ENCODE peak calls at places on chromosomes 5 and 9, in five cellular contexts. Y, T, H, J and D are unnamed samples.

GRCh38 chr9:110744753-110745522 is 76.3 kb downstream of the MUSK start:
- DNase-seq in T (no peak), H (peak), Y (peak), J (peak), D (peak)

GRCh38 chr9:93220627-93221425 is 36.9 kb downstream of the WNK2 start:
- DNase-seq in Y (no peak), T (no peak), J (no peak), H (no peak), D (no peak)

GRCh38 chr5:131262953-131263541 is 806 bp upstream of the CDC42SE2 start:
- DNase-seq in H (no peak), Y (no peak), J (peak), T (peak), D (peak)

GRCh38 chr9:12878342-12878978 is 103.6 kb downstream of the LURAP1L start:
- DNase-seq in T (no peak), J (no peak), Y (peak), H (peak), D (no peak)

GRCh38 chr5:456351-457194 is 13.6 kb downstream of the EXOC3 start:
- DNase-seq in Y (no peak), J (no peak), T (no peak), H (no peak), D (no peak)

GRCh38 chr9:129783516-129784361 is 19.2 kb upstream of the TOR1B start:
- DNase-seq in T (peak), H (peak), Y (peak), J (peak), D (peak)

GRCh38 chr5:59517926-59518585 is 375.5 kb downstream of the PDE4D start:
- DNase-seq in H (peak), Y (peak), J (peak), T (no peak), D (peak)

GRCh38 chr5:73663161-73663859 is 37.3 kb downstream of the ARHGEF28 start:
- DNase-seq in Y (no peak), T (peak), H (no peak), J (no peak), D (no peak)

GRCh38 chr5:173721259-173722232 is 105.1 kb upstream of the BOD1 start:
- DNase-seq in H (no peak), T (no peak), J (no peak), Y (no peak), D (no peak)
- TF ChIP-seq CTCF in H (no peak), T (no peak), J (no peak), Y (no peak), D (peak)

GRCh38 chr5:138354926-138355378 is 2.5 kb downstream of the KDM3B start:
- DNase-seq in T (peak), J (peak), Y (peak), H (peak), D (peak)
- TF ChIP-seq CTCF in T (no peak), J (no peak), Y (peak), H (peak), D (peak)

GRCh38 chr5:136926073-136926472 is 560.7 kb upstream of the TRPC7 start:
- DNase-seq in Y (no peak), T (no peak), J (no peak), H (no peak), D (no peak)
- TF ChIP-seq CTCF in Y (no peak), T (no peak), J (no peak), H (no peak), D (no peak)

GRCh38 chr9:134552349-134552990 is 89.1 kb upstream of the COL5A1 start:
- DNase-seq in Y (no peak), J (no peak), T (no peak), H (no peak), D (no peak)

GRCh38 chr9:134551176-134551575 is 90.4 kb upstream of the COL5A1 start:
- DNase-seq in T (no peak), J (no peak), Y (no peak), H (no peak), D (no peak)

GRCh38 chr9:134551657-134552348 is 89.8 kb upstream of the COL5A1 start:
- DNase-seq in J (peak), H (peak), T (no peak), Y (peak), D (peak)

GRCh38 chr9:134549336-134549735 is 92.3 kb upstream of the COL5A1 start:
- DNase-seq in H (no peak), J (no peak), Y (no peak), T (no peak), D (no peak)

DNA sequence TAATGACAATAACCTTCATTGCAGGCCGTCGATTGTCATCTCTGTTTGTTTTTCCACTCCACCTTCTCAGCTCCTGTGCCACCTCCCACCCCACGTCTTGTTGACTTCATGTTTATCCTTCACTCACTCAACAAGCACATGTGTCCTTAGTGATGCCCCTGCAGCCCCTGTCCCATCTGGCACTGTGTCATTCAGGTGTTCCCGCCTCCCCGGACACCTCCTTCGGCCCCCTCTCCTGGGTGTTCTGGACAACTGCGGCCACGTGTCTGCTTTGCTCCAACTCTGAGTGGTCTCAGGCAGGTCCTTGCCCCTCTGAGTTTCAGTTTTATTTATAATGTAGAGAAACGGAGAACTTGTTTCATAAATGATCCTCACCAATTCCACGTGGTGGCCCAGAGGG is 91.0 kb upstream of the COL5A1 start:
- DNase-seq in T (no peak), H (no peak), Y (no peak), J (no peak), D (no peak)
- TF ChIP-seq CTCF in T (no peak), H (no peak), Y (no peak), J (no peak), D (peak)

DNA sequence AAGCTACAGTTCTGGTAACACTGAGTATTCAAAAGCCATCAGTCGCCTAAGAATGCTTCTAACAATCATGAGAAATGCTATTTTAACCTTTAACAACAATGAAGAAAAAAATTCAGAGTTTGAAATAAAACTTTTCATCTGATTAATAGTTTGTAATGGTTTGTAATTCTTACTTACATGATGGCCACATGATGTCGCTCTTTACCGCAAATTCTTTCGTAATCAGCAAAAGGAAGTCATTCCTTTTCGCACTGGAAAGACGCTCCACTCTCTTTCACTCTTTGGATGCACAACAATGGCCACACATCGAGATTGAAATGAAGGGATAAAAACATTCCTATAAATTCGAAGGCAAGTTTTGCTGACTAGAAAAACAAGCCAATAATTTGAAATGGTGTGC is at the start of gene PCDHA7:
- DNase-seq in J (peak), T (no peak), Y (peak), H (peak), D (peak)
- TF ChIP-seq CTCF in J (no peak), T (no peak), Y (no peak), H (peak), D (peak)